ENCODE peak calls at places on chromosomes 1 and 21, in six cellular contexts. T, G, Y, D, E and F are unnamed samples.

GRCh38 chr1:11628767-11629166 is 25.5 kb downstream of the FBXO2 start:
- DNase-seq in T (no peak), G (no peak), Y (no peak), D (no peak), E (no peak), F (no peak)

GRCh38 chr21:34809822-34810221 is 141.0 kb downstream of the CLIC6 start:
- DNase-seq in T (no peak), G (no peak), Y (no peak), D (no peak), E (no peak), F (no peak)

GRCh38 chr1:236685917-236686814 is at the start of gene ACTN2:
- DNase-seq in T (peak), G (peak), Y (no peak), D (peak), E (no peak), F (no peak)

GRCh38 chr21:42648606-42649005 is 4.8 kb upstream of the PDE9A start:
- DNase-seq in T (no peak), G (no peak), Y (no peak), D (no peak), E (no peak), F (no peak)

GRCh38 chr1:26959722-26960624 is at the start of gene KDF1:
- DNase-seq in T (peak), G (no peak), Y (no peak), D (peak), E (no peak), F (no peak)

GRCh38 chr21:42785666-42786427 is 93.5 kb downstream of the WDR4 start:
- DNase-seq in T (no peak), G (no peak), Y (no peak), D (no peak), E (no peak), F (no peak)

GRCh38 chr21:41064325-41064724 is 103.6 kb upstream of the BACE2 start:
- DNase-seq in T (no peak), G (no peak), Y (no peak), D (peak), E (no peak), F (no peak)

GRCh38 chr1:91900538-91900937 is 14.6 kb upstream of the TGFBR3 start:
- DNase-seq in T (no peak), G (peak), Y (no peak), D (peak), E (peak), F (no peak)

GRCh38 chr1:200409203-200409760 is 554 bp downstream of the ZNF281 start:
- DNase-seq in T (peak), G (no peak), Y (no peak), D (peak), E (peak), F (no peak)

GRCh38 chr1:62232885-62233284 is 38.2 kb downstream of the L1TD1 start:
- DNase-seq in T (no peak), G (no peak), Y (no peak), D (no peak), E (no peak), F (no peak)

GRCh38 chr1:32351859-32352745 is 10.2 kb downstream of the FAM229A start:
- DNase-seq in T (no peak), G (peak), Y (no peak), D (peak), E (peak), F (no peak)

GRCh38 chr21:34517491-34518245 is 5.7 kb upstream of the KCNE1 start:
- DNase-seq in T (peak), G (no peak), Y (no peak), D (no peak), E (no peak), F (no peak)

GRCh38 chr21:28337319-28337718 is 655.4 kb downstream of the LTN1 start:
- DNase-seq in T (no peak), G (peak), Y (no peak), D (peak), E (peak), F (no peak)

GRCh38 chr1:116498789-116499628 is 71.8 kb downstream of the CD58 start:
- DNase-seq in T (peak), G (peak), Y (no peak), D (peak), E (peak), F (peak)

GRCh38 chr1:113868387-113869083 is 3.0 kb downstream of the PTPN22 start:
- DNase-seq in T (no peak), G (no peak), Y (no peak), D (peak), E (peak), F (no peak)

GRCh38 chr1:184684285-184685077 is 70.2 kb downstream of the EDEM3 start:
- DNase-seq in T (no peak), G (peak), Y (no peak), D (peak), E (no peak), F (no peak)

GRCh38 chr1:19376428-19377372 is 64.6 kb downstream of the SLC66A1 start:
- DNase-seq in T (no peak), G (no peak), Y (no peak), D (no peak), E (no peak), F (no peak)

GRCh38 chr1:64173300-64173940 is 30.0 kb upstream of the UBE2U start:
- DNase-seq in T (no peak), G (peak), Y (no peak), D (no peak), E (no peak), F (no peak)

GRCh38 chr1:153040950-153041631 is at the start of gene SPRR2D:
- DNase-seq in T (no peak), G (no peak), Y (no peak), D (no peak), E (no peak), F (no peak)

GRCh38 chr1:47934243-47934805 is 62.9 kb downstream of the TRABD2B start:
- DNase-seq in T (peak), G (peak), Y (no peak), D (peak), E (no peak), F (peak)

GRCh38 chr1:184590163-184590750 is 164.4 kb downstream of the EDEM3 start:
- DNase-seq in T (no peak), G (no peak), Y (no peak), D (no peak), E (no peak), F (no peak)

GRCh38 chr1:101520302-101520701 is 283.5 kb downstream of the S1PR1 start:
- DNase-seq in T (peak), G (peak), Y (peak), D (peak), E (peak), F (no peak)

GRCh38 chr1:25581764-25582163 is 34.8 kb upstream of the MAN1C1 start:
- DNase-seq in T (peak), G (no peak), Y (no peak), D (no peak), E (no peak), F (no peak)

GRCh38 chr1:170149241-170149640 is 3.5 kb downstream of the NTMT2 start:
- DNase-seq in T (no peak), G (no peak), Y (no peak), D (peak), E (no peak), F (no peak)

GRCh38 chr1:218686258-218686657 is 341.1 kb downstream of the TGFB2 start:
- DNase-seq in T (no peak), G (peak), Y (no peak), D (peak), E (peak), F (no peak)

GRCh38 chr1:162165528-162165927 is 96.0 kb downstream of the NOS1AP start:
- DNase-seq in T (no peak), G (no peak), Y (no peak), D (no peak), E (no peak), F (no peak)

GRCh38 chr1:29122662-29122986 is 1.1 kb downstream of the TMEM200B start:
- DNase-seq in T (peak), G (peak), Y (no peak), D (peak), E (peak), F (no peak)

GRCh38 chr21:20999567-21000169 is 1.5 kb downstream of the NCAM2 start:
- DNase-seq in T (peak), G (peak), Y (no peak), D (peak), E (peak), F (peak)

GRCh38 chr1:211613108-211613947 is 34.4 kb upstream of the SLC30A1 start:
- DNase-seq in T (no peak), G (peak), Y (no peak), D (peak), E (peak), F (no peak)

GRCh38 chr1:179817789-179818188 is 59.8 kb downstream of the TOR1AIP2 start:
- DNase-seq in T (no peak), G (peak), Y (no peak), D (peak), E (peak), F (no peak)

DNA sequence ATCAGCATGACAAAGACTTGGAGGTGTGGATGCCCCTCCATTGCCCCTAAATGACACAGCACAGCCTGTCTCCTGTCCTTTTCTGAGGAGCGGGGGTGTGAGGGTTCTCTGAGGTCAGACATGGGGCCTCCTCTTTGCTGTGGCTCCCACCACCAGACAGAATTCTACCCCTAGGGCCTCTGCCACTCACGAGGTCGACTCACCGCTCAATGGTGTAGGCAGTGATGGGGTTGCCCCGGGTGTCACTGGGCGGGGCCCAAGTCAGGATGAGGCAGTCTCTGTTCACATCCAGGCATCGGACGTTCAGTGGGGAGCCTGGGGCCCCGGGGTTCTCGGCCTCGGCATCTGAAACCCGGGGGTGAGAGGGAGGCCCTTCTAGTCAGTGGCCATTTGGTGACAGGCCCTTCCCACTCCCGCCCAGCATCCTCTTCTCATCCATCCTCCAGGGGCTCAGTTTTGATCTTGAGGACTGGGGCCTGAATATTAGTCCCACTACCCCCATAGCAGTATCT is 19.9 kb downstream of the MYOM3 start:
- DNase-seq in T (no peak), G (no peak), Y (no peak), D (peak), E (no peak), F (no peak)
- H3K9ac ChIP-seq in T (no peak), G (no peak), Y (no peak), D (no peak), E (no peak), F (no peak)

GRCh38 chr1:67031121-67031520 is 22.8 kb downstream of the SLC35D1 start:
- DNase-seq in T (no peak), G (no peak), Y (no peak), D (peak), E (no peak), F (no peak)

GRCh38 chr1:67031848-67032247 is 22.1 kb downstream of the SLC35D1 start:
- DNase-seq in T (no peak), G (no peak), Y (no peak), D (no peak), E (no peak), F (no peak)

GRCh38 chr1:67029472-67029871 is 24.5 kb downstream of the SLC35D1 start:
- DNase-seq in T (no peak), G (no peak), Y (no peak), D (no peak), E (no peak), F (no peak)
- H3K9ac ChIP-seq in T (no peak), G (no peak), Y (no peak), D (no peak), E (no peak), F (no peak)

DNA sequence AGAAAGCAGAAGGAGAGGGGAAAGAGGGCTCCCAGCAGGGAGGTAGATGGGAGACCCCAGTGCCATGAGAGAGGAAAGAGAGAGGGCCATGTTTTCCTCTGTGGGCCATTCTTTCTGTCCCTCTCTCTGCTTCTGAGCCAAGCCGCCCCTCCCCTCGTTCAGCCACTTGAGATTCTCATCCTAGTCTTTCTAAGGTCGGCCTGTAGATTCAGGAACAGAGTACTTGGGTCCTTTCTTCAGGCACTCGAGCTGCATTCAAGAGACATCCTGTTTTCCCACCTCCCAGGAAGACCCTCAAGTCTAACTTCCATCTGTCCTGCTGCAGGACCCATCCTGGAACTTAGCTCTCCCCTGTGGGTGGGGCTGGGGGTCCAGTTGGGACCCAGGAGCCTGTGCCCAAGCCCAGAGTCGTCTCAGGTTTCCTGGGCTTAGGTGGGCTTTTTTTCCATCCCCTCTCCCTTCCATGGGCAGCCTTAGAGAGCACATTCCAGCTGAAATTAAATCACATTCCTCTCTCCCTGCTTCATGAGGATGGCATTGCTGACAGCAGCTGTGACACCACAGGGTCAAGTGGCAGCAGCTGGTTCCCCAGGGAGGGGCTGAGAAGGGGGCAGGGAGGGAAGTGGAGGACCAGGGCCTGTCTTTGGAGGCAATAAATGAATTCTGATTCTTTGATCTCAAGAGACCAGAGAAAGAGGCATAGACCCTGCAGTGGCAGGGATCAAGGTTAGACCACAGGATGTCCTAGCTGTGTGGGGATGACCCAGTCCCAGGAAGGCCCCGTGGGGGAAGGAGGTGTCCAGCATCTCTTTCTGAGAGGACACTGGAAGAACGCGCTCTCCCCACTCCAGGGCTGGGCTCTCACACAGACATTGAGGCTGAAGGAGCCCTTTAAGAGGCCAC is 12.9 kb downstream of the NES start:
- DNase-seq in T (peak), G (peak), Y (no peak), D (peak), E (peak), F (no peak)
- H3K9ac ChIP-seq in T (no peak), G (peak), Y (peak), D (no peak), E (peak), F (no peak)

DNA sequence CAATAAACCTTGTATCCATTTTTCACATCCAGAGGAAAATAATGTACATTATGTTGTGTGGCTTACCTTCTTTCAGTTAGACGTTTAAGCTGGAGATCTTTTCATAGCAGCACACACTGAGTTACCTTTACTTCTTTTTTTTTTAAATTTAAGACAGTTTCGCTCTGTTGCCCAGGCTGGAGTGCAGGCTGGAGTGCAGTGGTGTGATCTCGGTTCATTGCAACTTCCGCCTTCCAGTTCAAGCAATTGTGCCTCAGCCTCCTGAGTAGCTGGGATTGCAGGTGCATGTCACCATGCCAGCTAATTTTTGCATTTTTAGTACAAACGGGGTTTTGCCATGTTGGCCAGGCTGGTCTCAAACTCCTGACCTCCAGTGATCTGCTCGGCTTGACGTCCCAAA is 7.4 kb upstream of the CAMTA1 start:
- DNase-seq in T (no peak), G (no peak), Y (no peak), D (no peak), E (no peak), F (no peak)
- H3K9ac ChIP-seq in T (no peak), G (no peak), Y (no peak), D (no peak), E (no peak), F (no peak)

DNA sequence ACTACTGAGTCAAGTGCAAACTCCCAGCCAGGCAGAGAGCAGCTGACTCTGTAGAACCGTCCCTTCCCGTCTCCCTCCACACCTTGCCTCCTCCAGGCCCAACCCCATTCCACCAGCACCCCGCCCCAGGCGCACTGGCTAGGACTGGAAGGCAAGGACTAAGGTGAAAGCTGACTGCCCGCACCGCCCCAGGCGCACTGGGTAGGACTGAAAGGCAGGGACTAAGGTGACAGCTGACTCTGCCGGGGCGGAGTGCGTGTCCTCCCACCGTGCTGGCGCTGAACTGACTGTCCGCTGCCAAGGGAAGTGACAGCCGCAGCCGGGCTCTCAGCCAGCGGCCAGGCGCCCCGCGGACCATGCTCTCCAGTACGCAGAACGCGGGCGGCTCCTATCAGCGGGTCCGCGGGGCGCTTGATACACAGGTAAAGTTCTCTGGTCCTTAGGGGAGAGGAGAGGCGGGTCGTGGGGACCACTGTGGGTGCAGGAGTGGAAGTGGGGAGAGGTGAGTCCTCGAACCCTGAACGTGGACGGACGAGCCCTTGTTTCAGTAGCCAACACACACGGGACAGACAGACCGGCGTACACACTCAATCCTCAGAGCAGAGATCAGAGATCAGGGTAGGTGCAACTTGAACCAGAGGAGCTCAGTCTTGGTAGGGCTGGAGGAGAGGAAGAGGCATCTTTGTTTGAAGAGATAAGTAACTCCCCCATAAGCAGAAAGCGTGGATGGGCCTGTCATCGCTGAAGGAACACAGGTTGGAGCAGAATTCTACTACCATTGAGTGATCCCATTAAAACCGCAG is 58.0 kb downstream of the RBM11 start:
- DNase-seq in T (peak), G (no peak), Y (no peak), D (no peak), E (no peak), F (no peak)
- H3K9ac ChIP-seq in T (no peak), G (no peak), Y (no peak), D (no peak), E (no peak), F (no peak)

GRCh38 chr1:173868266-173869107 is at the start of gene ZBTB37:
- DNase-seq in T (peak), G (no peak), Y (no peak), D (peak), E (peak), F (no peak)
- H3K9ac ChIP-seq in T (peak), G (peak), Y (peak), D (peak), E (peak), F (peak)

GRCh38 chr1:57844382-57844980 is 420.6 kb upstream of the DAB1 start:
- DNase-seq in T (no peak), G (no peak), Y (no peak), D (no peak), E (no peak), F (no peak)
- H3K9ac ChIP-seq in T (no peak), G (no peak), Y (no peak), D (no peak), E (no peak), F (no peak)